ENCODE peak calls at places on chromosomes 7 and 10, in seven cellular contexts. Q is HepG2, U is H1, D is HCT116, W is GM12878, Z is SK-N-SH, C is K562. H is an unnamed sample.

GRCh38 chr10:72505435-72505834 is 120.4 kb downstream of the MICU1 start:
- DNase-seq in Z (no peak), D (no peak), Q (no peak), W (no peak), C (no peak), U (no peak), H (no peak)

GRCh38 chr7:75977741-75978140 is 16.7 kb downstream of the TMEM120A start:
- DNase-seq in C (no peak), Z (peak), U (no peak), D (no peak), Q (no peak), W (no peak), H (no peak)

GRCh38 chr10:110460111-110460809 is 37.4 kb upstream of the DUSP5 start:
- DNase-seq in Q (peak), C (peak), W (no peak), D (no peak), U (no peak), Z (peak), H (no peak)

GRCh38 chr10:49300140-49300974 is 1.4 kb downstream of the C10orf71 start:
- DNase-seq in Q (no peak), Z (peak), U (no peak), D (no peak), C (peak), W (peak), H (no peak)

GRCh38 chr10:77537720-77538373 is 99.8 kb downstream of the KCNMA1 start:
- DNase-seq in W (no peak), Z (no peak), U (no peak), Q (no peak), D (no peak), C (no peak), H (no peak)

GRCh38 chr7:73881352-73882059 is 20.5 kb downstream of the TMEM270 start:
- DNase-seq in D (no peak), C (no peak), U (no peak), W (no peak), Z (peak), Q (no peak), H (no peak)

GRCh38 chr10:119242191-119242590 is 34.8 kb downstream of the GRK5 start:
- DNase-seq in Q (no peak), C (no peak), W (no peak), D (no peak), U (no peak), Z (no peak), H (no peak)

GRCh38 chr7:143360788-143361551 is 1.5 kb downstream of the FAM131B start:
- DNase-seq in Q (no peak), W (no peak), U (no peak), Z (peak), C (no peak), D (no peak), H (no peak)

GRCh38 chr7:74542558-74543117 is 88.9 kb downstream of the GTF2IRD1 start:
- DNase-seq in U (no peak), D (no peak), W (no peak), Z (peak), C (no peak), Q (no peak), H (no peak)

GRCh38 chr7:145031162-145031561 is 195.3 kb upstream of the TPK1 start:
- DNase-seq in U (no peak), C (no peak), Q (no peak), W (no peak), D (no peak), Z (no peak), H (no peak)

GRCh38 chr7:108421720-108422331 is 34.4 kb downstream of the NRCAM start:
- DNase-seq in D (no peak), Q (no peak), Z (no peak), W (no peak), C (no peak), U (no peak), H (no peak)

GRCh38 chr7:73526892-73527821 is 5.1 kb upstream of the BAZ1B start:
- DNase-seq in Q (no peak), C (peak), Z (peak), W (no peak), U (no peak), D (no peak), H (no peak)

GRCh38 chr7:28955723-28956607 is 2.2 kb downstream of the TRIL start:
- DNase-seq in U (no peak), Q (peak), D (no peak), C (no peak), Z (peak), W (no peak), H (peak)

GRCh38 chr7:12635830-12636229 is 51.6 kb upstream of the ARL4A start:
- DNase-seq in C (no peak), Q (no peak), W (peak), D (no peak), Z (no peak), U (no peak), H (peak)

GRCh38 chr7:28110427-28111012 is 70.1 kb downstream of the JAZF1 start:
- DNase-seq in C (no peak), Z (no peak), U (no peak), Q (no peak), D (no peak), W (no peak), H (no peak)

GRCh38 chr7:66970310-66970709 is 25.1 kb downstream of the SBDS start:
- DNase-seq in C (peak), U (no peak), D (no peak), W (no peak), Z (no peak), Q (no peak), H (no peak)

GRCh38 chr10:116757246-116757645 is 14.9 kb upstream of the HSPA12A start:
- DNase-seq in Z (no peak), C (no peak), U (no peak), D (no peak), Q (no peak), W (no peak), H (no peak)

GRCh38 chr7:157849726-157850125 is 512.9 kb downstream of the DNAJB6 start:
- DNase-seq in U (no peak), W (no peak), Q (no peak), C (no peak), D (no peak), Z (no peak), H (no peak)

GRCh38 chr7:97003262-97004236 is 1.8 kb upstream of the DLX6 start:
- DNase-seq in U (no peak), Q (no peak), W (no peak), D (no peak), C (no peak), Z (peak), H (no peak)

GRCh38 chr7:142111509-142111908 is at the start of gene MGAM2:
- DNase-seq in Q (no peak), U (no peak), D (no peak), Z (no peak), C (no peak), W (no peak), H (no peak)

GRCh38 chr10:95536894-95537542 is 24.2 kb downstream of the SORBS1 start:
- DNase-seq in C (no peak), W (no peak), Q (no peak), U (no peak), Z (no peak), D (no peak), H (no peak)

GRCh38 chr10:82813856-82814255 is 938.9 kb downstream of the NRG3 start:
- DNase-seq in W (no peak), C (no peak), U (no peak), Z (no peak), D (no peak), Q (peak), H (no peak)

GRCh38 chr7:140738280-140738679 is 41.8 kb downstream of the NDUFB2 start:
- DNase-seq in Q (no peak), D (no peak), C (no peak), U (no peak), W (no peak), Z (no peak), H (no peak)

GRCh38 chr10:112373912-112374338 is at the start of gene ACSL5:
- DNase-seq in C (no peak), W (no peak), Z (no peak), D (no peak), Q (peak), U (no peak), H (no peak)

GRCh38 chr10:59106441-59106840 is 70.0 kb upstream of the PHYHIPL start:
- DNase-seq in U (no peak), Z (no peak), W (peak), C (no peak), Q (no peak), D (no peak), H (no peak)

GRCh38 chr7:64045301-64046040 is at the start of gene ZNF727:
- DNase-seq in U (no peak), C (no peak), D (no peak), W (no peak), Q (no peak), Z (peak), H (peak)

GRCh38 chr7:143487566-143487965 is 9.9 kb downstream of the TAS2R41 start:
- DNase-seq in D (no peak), Q (peak), W (no peak), Z (no peak), C (no peak), U (no peak), H (no peak)

GRCh38 chr7:130875265-130875741 is 141.3 kb upstream of the KLF14 start:
- DNase-seq in U (peak), D (no peak), Z (peak), C (peak), W (no peak), Q (peak), H (peak)

GRCh38 chr7:139860090-139860773 is 31.2 kb downstream of the TBXAS1 start:
- DNase-seq in U (no peak), W (no peak), C (no peak), Z (no peak), Q (no peak), D (no peak), H (no peak)

GRCh38 chr7:44980393-44981034 is 1.7 kb upstream of the MYO1G start:
- DNase-seq in Z (no peak), C (no peak), D (no peak), W (peak), U (no peak), Q (no peak), H (no peak)

GRCh38 chr7:114851406-114852025 is 70.4 kb upstream of the MDFIC start:
- DNase-seq in W (no peak), Z (no peak), U (no peak), D (no peak), C (no peak), Q (no peak), H (no peak)

GRCh38 chr10:56319386-56319785 is 41.7 kb downstream of the ZWINT start:
- DNase-seq in D (no peak), Q (no peak), Z (no peak), C (no peak), W (peak), U (no peak), H (no peak)

GRCh38 chr7:25906760-25907159 is 245.2 kb upstream of the NFE2L3 start:
- DNase-seq in Q (no peak), C (no peak), U (no peak), Z (no peak), W (no peak), D (no peak), H (no peak)

GRCh38 chr10:80985105-80985504 is 447.4 kb downstream of the SH2D4B start:
- DNase-seq in W (no peak), D (no peak), Q (no peak), C (no peak), Z (no peak), U (no peak), H (no peak)

GRCh38 chr7:13047061-13047460 is 359.6 kb downstream of the ARL4A start:
- DNase-seq in Z (no peak), Q (no peak), D (no peak), W (no peak), U (no peak), C (peak), H (no peak)

GRCh38 chr7:40520986-40521738 is 386.4 kb downstream of the SUGCT start:
- DNase-seq in Q (no peak), W (no peak), U (no peak), C (no peak), Z (no peak), D (no peak), H (no peak)
- TF ChIP-seq JUND in Q (no peak), W (no peak), U (no peak), C (no peak), Z (no peak), D (no peak), H (no peak)

DNA sequence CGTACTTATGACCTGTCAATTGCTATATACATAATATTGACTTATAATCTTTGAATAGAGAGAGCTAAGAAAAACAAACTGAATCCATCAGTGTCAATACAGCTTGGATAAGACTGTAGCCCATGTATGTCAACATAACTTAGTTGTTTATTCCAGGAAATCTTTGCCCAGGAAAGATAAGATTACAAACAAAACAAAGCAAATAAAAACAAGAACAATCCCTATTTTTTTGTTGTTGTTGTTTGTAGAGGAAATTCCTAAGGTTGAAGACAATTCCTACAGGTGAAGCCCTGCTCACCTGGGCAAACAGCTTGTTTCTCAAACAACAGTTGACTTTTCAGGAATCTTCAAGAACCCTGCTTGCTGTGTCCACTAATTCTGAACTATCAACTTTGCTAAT is 76.0 kb downstream of the HYCC1 start:
- DNase-seq in D (no peak), Z (no peak), C (no peak), U (no peak), W (no peak), Q (no peak), H (no peak)
- TF ChIP-seq JUND in D (no peak), Z (no peak), C (no peak), U (no peak), W (no peak), Q (no peak), H (no peak)

GRCh38 chr7:137873524-137873923 is 26.8 kb upstream of the DGKI start:
- DNase-seq in U (no peak), Z (no peak), Q (no peak), D (no peak), W (no peak), C (no peak), H (no peak)
- TF ChIP-seq JUND in U (no peak), Z (peak), Q (no peak), D (no peak), W (no peak), C (no peak), H (no peak)

GRCh38 chr7:881441-882234 is 5.3 kb downstream of the GET4 start:
- DNase-seq in Z (no peak), W (no peak), Q (no peak), C (no peak), D (no peak), U (no peak), H (peak)
- TF ChIP-seq JUND in Z (no peak), W (no peak), Q (no peak), C (no peak), D (no peak), U (no peak), H (no peak)

GRCh38 chr10:5594271-5595036 is 69.7 kb downstream of the CALML3 start:
- DNase-seq in C (no peak), U (no peak), Z (peak), Q (no peak), W (no peak), D (no peak), H (no peak)
- TF ChIP-seq JUND in C (no peak), U (no peak), Z (no peak), Q (no peak), W (no peak), D (no peak), H (no peak)

DNA sequence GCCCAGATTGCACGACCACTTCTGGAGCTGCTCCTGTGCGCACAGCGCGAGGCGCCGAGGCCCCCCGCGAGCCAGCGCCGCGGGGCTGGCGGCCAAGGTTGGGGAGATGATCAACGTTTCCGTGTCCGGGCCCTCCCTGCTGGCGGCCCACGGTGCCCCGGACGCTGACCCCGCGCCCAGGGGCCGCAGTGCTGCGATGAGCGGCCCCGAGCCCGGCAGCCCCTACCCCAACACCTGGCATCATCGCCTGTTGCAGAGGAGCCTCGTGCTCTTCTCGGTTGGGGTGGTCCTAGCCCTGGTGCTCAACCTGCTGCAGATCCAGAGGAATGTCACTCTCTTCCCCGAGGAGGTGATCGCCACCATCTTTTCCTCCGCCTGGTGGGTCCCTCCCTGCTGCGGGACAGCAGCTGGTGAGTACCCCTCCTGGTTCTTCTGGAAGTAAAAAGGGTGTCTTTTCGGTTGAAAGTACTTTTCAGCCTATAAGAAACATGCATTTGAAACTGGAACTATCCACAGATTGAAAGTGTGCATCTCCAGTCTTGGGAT is 683 bp downstream of the INSIG1 start:
- DNase-seq in U (no peak), Z (peak), D (no peak), W (no peak), C (peak), Q (no peak), H (no peak)
- TF ChIP-seq JUND in U (no peak), Z (no peak), D (no peak), W (no peak), C (no peak), Q (no peak), H (no peak)

GRCh38 chr10:31942892-31943291 is 14.3 kb upstream of the ARHGAP12 start:
- DNase-seq in Q (peak), D (no peak), C (no peak), Z (no peak), W (no peak), U (no peak), H (no peak)
- TF ChIP-seq JUND in Q (no peak), D (no peak), C (no peak), Z (no peak), W (no peak), U (no peak), H (no peak)

GRCh38 chr10:101669181-101669580 is 25.8 kb downstream of the FBXW4 start:
- DNase-seq in W (no peak), Q (no peak), Z (no peak), C (no peak), U (no peak), D (no peak), H (no peak)

GRCh38 chr10:101670635-101671034 is 24.3 kb downstream of the FBXW4 start:
- DNase-seq in Z (no peak), C (no peak), Q (no peak), D (no peak), U (no peak), W (peak), H (no peak)

GRCh38 chr10:101675115-101675514 is 19.9 kb downstream of the FBXW4 start:
- DNase-seq in C (no peak), U (no peak), Q (no peak), D (no peak), W (no peak), Z (no peak), H (no peak)

GRCh38 chr10:101671453-101671852 is 23.5 kb downstream of the FBXW4 start:
- DNase-seq in Q (no peak), D (no peak), Z (no peak), C (no peak), W (peak), U (no peak), H (no peak)

GRCh38 chr10:101672536-101672935 is 22.4 kb downstream of the FBXW4 start:
- DNase-seq in Z (no peak), W (no peak), C (no peak), Q (no peak), D (no peak), U (no peak), H (no peak)
- TF ChIP-seq JUND in Z (no peak), W (no peak), C (no peak), Q (no peak), D (no peak), U (no peak), H (no peak)